ENCODE peak calls at places on chromosomes 5 and 9, in four cellular contexts. One of them, this sample, is unnamed.

GRCh38 chr5:171857537-171857936 is 71.9 kb downstream of the SMIM23 start:
- DNase-seq in Right ventricle myocardium inferior: no peak
- DNase-seq in HuH-7: no peak
- DNase-seq in A172: no peak
- DNase-seq in this sample: no peak

GRCh38 chr5:178225174-178225573 is 7.4 kb downstream of the PHYKPL start:
- DNase-seq in HuH-7: no peak
- DNase-seq in A172: no peak
- DNase-seq in Right ventricle myocardium inferior: no peak
- DNase-seq in this sample: no peak

GRCh38 chr9:137300607-137301085 is 1.4 kb downstream of the NRARP start:
- DNase-seq in A172: no peak
- DNase-seq in HuH-7: no peak
- DNase-seq in Right ventricle myocardium inferior: no peak
- DNase-seq in this sample: peak

GRCh38 chr5:122093415-122093814 is 15.4 kb upstream of the LOX start:
- DNase-seq in Right ventricle myocardium inferior: no peak
- DNase-seq in A172: peak
- DNase-seq in HuH-7: no peak
- DNase-seq in this sample: no peak

GRCh38 chr5:15384581-15384980 is 115.4 kb upstream of the FBXL7 start:
- DNase-seq in A172: no peak
- DNase-seq in HuH-7: no peak
- DNase-seq in Right ventricle myocardium inferior: no peak
- DNase-seq in this sample: no peak

GRCh38 chr9:82553654-82554366 is 509.1 kb downstream of the RASEF start:
- DNase-seq in Right ventricle myocardium inferior: no peak
- DNase-seq in HuH-7: no peak
- DNase-seq in A172: peak
- DNase-seq in this sample: no peak

GRCh38 chr9:126386088-126386487 is 59.5 kb downstream of the MVB12B start:
- DNase-seq in HuH-7: peak
- DNase-seq in Right ventricle myocardium inferior: no peak
- DNase-seq in A172: no peak
- DNase-seq in this sample: no peak

GRCh38 chr5:172778223-172778814 is 7.3 kb upstream of the DUSP1 start:
- DNase-seq in Right ventricle myocardium inferior: no peak
- DNase-seq in A172: peak
- DNase-seq in HuH-7: peak
- DNase-seq in this sample: no peak

GRCh38 chr5:111252799-111253564 is 28.8 kb downstream of the CAMK4 start:
- DNase-seq in HuH-7: no peak
- DNase-seq in Right ventricle myocardium inferior: no peak
- DNase-seq in A172: no peak
- DNase-seq in this sample: no peak

GRCh38 chr5:32725994-32726659 is 15.0 kb downstream of the NPR3 start:
- DNase-seq in Right ventricle myocardium inferior: no peak
- DNase-seq in A172: no peak
- DNase-seq in HuH-7: no peak
- DNase-seq in this sample: no peak

GRCh38 chr9:37146372-37146771 is 26.0 kb downstream of the ZCCHC7 start:
- DNase-seq in HuH-7: no peak
- DNase-seq in Right ventricle myocardium inferior: no peak
- DNase-seq in A172: no peak
- DNase-seq in this sample: no peak

GRCh38 chr9:129751841-129752801 is 721 bp downstream of the PTGES start:
- DNase-seq in Right ventricle myocardium inferior: no peak
- DNase-seq in A172: no peak
- DNase-seq in HuH-7: no peak
- DNase-seq in this sample: no peak

GRCh38 chr9:121824651-121825480 is 173.4 kb downstream of the DAB2IP start:
- DNase-seq in Right ventricle myocardium inferior: no peak
- DNase-seq in HuH-7: peak
- DNase-seq in A172: no peak
- DNase-seq in this sample: no peak

GRCh38 chr9:73143606-73144328 is 7.9 kb upstream of the ANXA1 start:
- DNase-seq in HuH-7: no peak
- DNase-seq in A172: peak
- DNase-seq in Right ventricle myocardium inferior: no peak
- DNase-seq in this sample: no peak

GRCh38 chr9:128898845-128899565 is 17.1 kb downstream of the LRRC8A start:
- DNase-seq in A172: no peak
- DNase-seq in HuH-7: no peak
- DNase-seq in Right ventricle myocardium inferior: no peak
- DNase-seq in this sample: no peak

GRCh38 chr5:154411338-154411737 is 34.5 kb upstream of the SAP30L start:
- DNase-seq in Right ventricle myocardium inferior: no peak
- DNase-seq in HuH-7: no peak
- DNase-seq in A172: no peak
- DNase-seq in this sample: no peak

GRCh38 chr9:108687360-108687981 is 168.3 kb downstream of the ACTL7B start:
- DNase-seq in HuH-7: no peak
- DNase-seq in A172: no peak
- DNase-seq in Right ventricle myocardium inferior: no peak
- DNase-seq in this sample: no peak

GRCh38 chr5:1950708-1951103 is 68.0 kb upstream of the IRX4 start:
- DNase-seq in Right ventricle myocardium inferior: peak
- DNase-seq in HuH-7: no peak
- DNase-seq in A172: no peak
- DNase-seq in this sample: no peak

GRCh38 chr9:123087359-123087888 is 54.0 kb downstream of the GPR21 start:
- DNase-seq in A172: no peak
- DNase-seq in Right ventricle myocardium inferior: no peak
- DNase-seq in HuH-7: no peak
- DNase-seq in this sample: peak

GRCh38 chr5:167944121-167944858 is 347.2 kb upstream of the WWC1 start:
- DNase-seq in Right ventricle myocardium inferior: no peak
- DNase-seq in A172: no peak
- DNase-seq in HuH-7: no peak
- DNase-seq in this sample: peak

GRCh38 chr5:90233496-90233895 is 176.1 kb downstream of the CETN3 start:
- DNase-seq in A172: no peak
- DNase-seq in HuH-7: no peak
- DNase-seq in Right ventricle myocardium inferior: no peak
- DNase-seq in this sample: no peak

GRCh38 chr9:99866398-99866797 is 40.1 kb upstream of the STX17 start:
- DNase-seq in A172: no peak
- DNase-seq in Right ventricle myocardium inferior: no peak
- DNase-seq in HuH-7: no peak
- DNase-seq in this sample: no peak

GRCh38 chr5:14545890-14546289 is 35.7 kb upstream of the OTULINL start:
- DNase-seq in A172: no peak
- DNase-seq in HuH-7: no peak
- DNase-seq in Right ventricle myocardium inferior: no peak
- DNase-seq in this sample: no peak

GRCh38 chr5:13601152-13601551 is 343.3 kb downstream of the DNAH5 start:
- DNase-seq in A172: peak
- DNase-seq in HuH-7: no peak
- DNase-seq in Right ventricle myocardium inferior: no peak
- DNase-seq in this sample: no peak

GRCh38 chr9:2725929-2726328 is 8.6 kb downstream of the KCNV2 start:
- DNase-seq in HuH-7: no peak
- DNase-seq in A172: no peak
- DNase-seq in Right ventricle myocardium inferior: no peak
- DNase-seq in this sample: no peak

GRCh38 chr5:79521156-79521555 is 7.2 kb upstream of the HOMER1 start:
- DNase-seq in Right ventricle myocardium inferior: no peak
- DNase-seq in A172: no peak
- DNase-seq in HuH-7: no peak
- DNase-seq in this sample: no peak

GRCh38 chr9:116686693-116687073 is 422 bp upstream of the TRIM32 start:
- DNase-seq in A172: no peak
- DNase-seq in Right ventricle myocardium inferior: no peak
- DNase-seq in HuH-7: no peak
- DNase-seq in this sample: no peak

GRCh38 chr5:55510523-55510880 is 24.3 kb downstream of the PLPP1 start:
- DNase-seq in Right ventricle myocardium inferior: no peak
- DNase-seq in HuH-7: no peak
- DNase-seq in A172: no peak
- DNase-seq in this sample: no peak

GRCh38 chr9:15982182-15982581 is 429.3 kb downstream of the CCDC171 start:
- DNase-seq in HuH-7: no peak
- DNase-seq in Right ventricle myocardium inferior: no peak
- DNase-seq in A172: no peak
- DNase-seq in this sample: no peak

GRCh38 chr5:178301641-178302040 is 69.0 kb upstream of the PHYKPL start:
- DNase-seq in Right ventricle myocardium inferior: peak
- DNase-seq in A172: no peak
- DNase-seq in HuH-7: no peak
- DNase-seq in this sample: no peak

GRCh38 chr9:35675732-35676392 is 2.1 kb downstream of the CA9 start:
- DNase-seq in A172: no peak
- DNase-seq in HuH-7: no peak
- DNase-seq in Right ventricle myocardium inferior: peak
- DNase-seq in this sample: peak

GRCh38 chr9:27353405-27354229 is 56.7 kb upstream of the EQTN start:
- DNase-seq in A172: no peak
- DNase-seq in Right ventricle myocardium inferior: no peak
- DNase-seq in HuH-7: no peak
- DNase-seq in this sample: no peak

GRCh38 chr9:94872921-94873511 is 146.5 kb downstream of the AOPEP start:
- DNase-seq in Right ventricle myocardium inferior: no peak
- DNase-seq in A172: peak
- DNase-seq in HuH-7: no peak
- DNase-seq in this sample: no peak

GRCh38 chr5:139600336-139600949 is 39.3 kb downstream of the UBE2D2 start:
- DNase-seq in Right ventricle myocardium inferior: no peak
- DNase-seq in HuH-7: no peak
- DNase-seq in A172: peak
- DNase-seq in this sample: no peak